ENCODE peak calls at places on chromosomes 5 and 9, in four cellular contexts. K is left ventricle myocardium inferior, Z is OCI-LY7, J is stomach. V is an unnamed sample.

GRCh38 chr9:116369706-116370105 is 216.1 kb downstream of the PAPPA start:
- DNase-seq in Z (no peak), K (no peak), J (no peak), V (no peak)

GRCh38 chr9:131394464-131395026 is 659 bp downstream of the PRRC2B start:
- DNase-seq in Z (peak; percentile 68), J (peak; percentile 48), K (peak; percentile 57), V (peak; percentile 50)

GRCh38 chr5:97071101-97071500 is 71.3 kb downstream of the LIX1 start:
- DNase-seq in K (no peak), J (no peak), Z (no peak), V (no peak)

GRCh38 chr9:114804504-114804903 is 1.3 kb downstream of the TNFSF15 start:
- DNase-seq in Z (no peak), J (peak; percentile 48), K (no peak), V (no peak)

GRCh38 chr5:103098993-103099392 is 20.9 kb downstream of the GIN1 start:
- DNase-seq in J (no peak), Z (no peak), K (no peak), V (no peak)

GRCh38 chr9:138115506-138115905 is 237.9 kb downstream of the CACNA1B start:
- DNase-seq in K (no peak), Z (no peak), J (peak; percentile 22), V (no peak)

GRCh38 chr9:20446248-20446647 is 176.1 kb downstream of the MLLT3 start:
- DNase-seq in K (no peak), Z (no peak), J (no peak), V (no peak)

GRCh38 chr9:573551-574410 is 267.7 kb upstream of the DMRT1 start:
- DNase-seq in Z (no peak), J (no peak), K (no peak), V (no peak)

GRCh38 chr9:123049589-123050222 is 16.2 kb downstream of the GPR21 start:
- DNase-seq in J (peak; percentile 36), Z (no peak), K (no peak), V (no peak)

GRCh38 chr5:137622850-137623249 is 113.0 kb downstream of the KLHL3 start:
- DNase-seq in Z (no peak), K (peak; percentile 80), J (peak; percentile 86), V (peak; percentile 92)

GRCh38 chr5:6251579-6252102 is 126.7 kb downstream of the MED10 start:
- DNase-seq in J (no peak), Z (no peak), K (no peak), V (no peak)

GRCh38 chr9:118721923-118722322 is 647.3 kb downstream of the BRINP1 start:
- DNase-seq in J (no peak), K (no peak), Z (no peak), V (no peak)

GRCh38 chr9:113875917-113876805 is at the start of gene ZNF618:
- DNase-seq in K (peak; percentile 31), J (peak; percentile 41), Z (peak; percentile 9), V (peak; percentile 43)

GRCh38 chr9:81529556-81530193 is 159.7 kb downstream of the TLE1 start:
- DNase-seq in J (peak; percentile 60), K (no peak), Z (no peak), V (no peak)

GRCh38 chr5:107295914-107296313 is 374.8 kb downstream of the EFNA5 start:
- DNase-seq in Z (no peak), K (no peak), J (no peak), V (no peak)

GRCh38 chr5:132427285-132428146 is 58.0 kb downstream of the SLC22A5 start:
- DNase-seq in K (peak; percentile 47), J (peak; percentile 66), Z (peak; percentile 76), V (peak; percentile 50)

GRCh38 chr5:114716955-114717354 is 355.1 kb downstream of the KCNN2 start:
- DNase-seq in J (no peak), Z (no peak), K (no peak), V (no peak)

GRCh38 chr5:6631441-6631840 is 1.4 kb downstream of the NSUN2 start:
- DNase-seq in K (no peak), Z (no peak), J (no peak), V (no peak)

GRCh38 chr5:17187401-17187800 is 30.0 kb upstream of the BASP1 start:
- DNase-seq in Z (no peak), K (no peak), J (no peak), V (no peak)

GRCh38 chr9:124004608-124005007 is 7.0 kb upstream of the LHX2 start:
- DNase-seq in Z (no peak), J (no peak), K (no peak), V (no peak)

GRCh38 chr9:4780651-4781050 is 12.1 kb upstream of the RCL1 start:
- DNase-seq in K (no peak), J (no peak), Z (no peak), V (no peak)

GRCh38 chr9:91978739-91979414 is 28.8 kb upstream of the ROR2 start:
- DNase-seq in Z (peak; percentile 21), K (no peak), J (peak; percentile 36), V (no peak)

GRCh38 chr9:127194881-127195713 is 69.5 kb upstream of the GARNL3 start:
- DNase-seq in K (peak; percentile 9), J (no peak), Z (no peak), V (no peak)

GRCh38 chr5:1834721-1835425 is 33.7 kb downstream of the NDUFS6 start:
- DNase-seq in Z (no peak), J (no peak), K (no peak), V (no peak)

GRCh38 chr5:9337908-9338307 is 208.0 kb downstream of the SEMA5A start:
- DNase-seq in K (no peak), J (no peak), Z (no peak), V (no peak)

GRCh38 chr9:2465921-2466460 is 155.6 kb upstream of the VLDLR start:
- DNase-seq in K (no peak), Z (no peak), J (no peak), V (no peak)

GRCh38 chr5:129459485-129460120 is 495 bp upstream of the ADAMTS19 start:
- DNase-seq in Z (no peak), J (no peak), K (peak; percentile 30), V (peak; percentile 32)

GRCh38 chr5:159912033-159912800 is 4.1 kb upstream of the ADRA1B start:
- DNase-seq in Z (no peak), K (no peak), J (no peak), V (no peak)

GRCh38 chr5:9766581-9766980 is 136.4 kb upstream of the TAS2R1 start:
- DNase-seq in Z (no peak), J (no peak), K (no peak), V (no peak)

GRCh38 chr5:177454397-177455035 is 7.9 kb downstream of the PRR7 start:
- DNase-seq in Z (peak; percentile 91), K (peak; percentile 91), J (peak; percentile 96), V (peak; percentile 96)

GRCh38 chr5:177453852-177454396 is 7.3 kb downstream of the PRR7 start:
- DNase-seq in J (no peak), K (no peak), Z (peak; percentile 68), V (no peak)

GRCh38 chr5:177456591-177456964 is 10.0 kb downstream of the PRR7 start:
- DNase-seq in K (no peak), J (no peak), Z (no peak), V (peak; percentile 50)

GRCh38 chr5:177455661-177456590 is 9.3 kb downstream of the PRR7 start:
- DNase-seq in K (peak; percentile 93), J (peak; percentile 96), Z (peak; percentile 98), V (peak; percentile 97)

GRCh38 chr5:177455036-177455660 is 8.5 kb downstream of the PRR7 start:
- DNase-seq in K (peak; percentile 80), Z (peak; percentile 94), J (peak; percentile 90), V (peak; percentile 93)
- H3K4me3 ChIP-seq in K (peak overlapping the region; percentile 75), Z (peak overlapping the region; percentile 76), J (peak overlapping the region; percentile 69), V (peak overlapping the region; percentile 38)

DNA sequence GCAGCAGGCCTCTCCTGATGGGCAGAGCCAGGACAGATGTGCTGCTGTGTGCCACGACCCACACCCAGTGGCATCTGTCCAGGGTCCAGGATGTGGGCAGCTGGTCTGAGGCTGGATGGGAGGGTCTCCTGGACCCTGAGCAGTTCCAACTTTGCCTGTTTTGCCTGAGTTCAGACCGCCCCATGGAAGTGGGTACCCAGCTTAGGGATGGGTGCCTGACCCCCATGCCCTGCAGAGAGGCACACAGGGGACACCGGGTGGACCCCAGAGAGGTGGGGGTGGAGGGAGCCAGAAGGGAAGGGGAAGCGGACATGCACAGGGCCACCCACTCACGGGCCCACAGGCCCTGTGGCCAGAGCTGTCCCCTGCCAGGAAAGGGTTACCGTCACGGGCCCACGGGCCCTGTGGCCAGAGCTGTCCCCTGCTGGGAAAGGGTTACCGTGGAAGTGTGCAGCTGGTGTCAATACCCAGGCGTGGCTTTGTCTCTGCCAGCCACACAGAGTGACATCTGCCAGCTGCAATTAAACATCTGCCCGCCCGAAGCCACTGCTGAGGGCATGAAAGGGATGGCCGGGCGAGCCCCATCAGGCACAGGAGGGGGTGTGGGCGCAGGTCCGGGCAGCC is 50.0 kb downstream of the NACC2 start:
- DNase-seq in J (peak; percentile 20), Z (no peak), K (no peak), V (no peak)
- H3K27ac ChIP-seq in J (no peak overlapping the region), Z (no peak overlapping the region), K (peak overlapping the region; percentile 33), V (no peak overlapping the region)

DNA sequence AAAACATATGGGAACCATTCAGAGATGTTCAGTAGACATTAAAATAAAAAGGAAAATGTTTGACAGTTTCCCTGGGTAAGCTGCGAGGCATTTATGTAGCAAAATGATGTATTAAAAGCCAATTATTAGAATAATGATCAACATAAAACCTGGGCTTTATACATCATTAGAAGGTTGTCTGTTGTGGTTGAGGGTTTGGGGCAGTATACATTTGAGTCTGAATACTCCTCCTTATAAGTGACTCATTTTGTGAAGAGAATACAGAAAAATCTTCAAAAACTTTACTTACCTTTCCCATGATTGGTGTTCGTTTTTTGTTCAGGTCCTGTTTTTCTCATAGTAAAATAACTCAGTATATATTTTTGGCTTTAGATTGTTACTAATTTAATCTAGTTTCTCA is 119.5 kb downstream of the ZCCHC7 start:
- DNase-seq in K (no peak), Z (no peak), J (no peak), V (no peak)
- H3K4me1 ChIP-seq in K (peaks cover 7% of the 10 kb centered on the region), Z (peaks cover 36% of the 10 kb centered on the region), J (peaks cover 13% of the 10 kb centered on the region), V (peaks cover 12% of the 10 kb centered on the region)

GRCh38 chr5:172102913-172103629 is 85.0 kb downstream of the STK10 start:
- DNase-seq in J (peak; percentile 67), Z (no peak), K (peak; percentile 63), V (no peak)
- H3K4me3 ChIP-seq in J (no peak overlapping the region), Z (no peak overlapping the region), K (no peak overlapping the region), V (no peak overlapping the region)

DNA sequence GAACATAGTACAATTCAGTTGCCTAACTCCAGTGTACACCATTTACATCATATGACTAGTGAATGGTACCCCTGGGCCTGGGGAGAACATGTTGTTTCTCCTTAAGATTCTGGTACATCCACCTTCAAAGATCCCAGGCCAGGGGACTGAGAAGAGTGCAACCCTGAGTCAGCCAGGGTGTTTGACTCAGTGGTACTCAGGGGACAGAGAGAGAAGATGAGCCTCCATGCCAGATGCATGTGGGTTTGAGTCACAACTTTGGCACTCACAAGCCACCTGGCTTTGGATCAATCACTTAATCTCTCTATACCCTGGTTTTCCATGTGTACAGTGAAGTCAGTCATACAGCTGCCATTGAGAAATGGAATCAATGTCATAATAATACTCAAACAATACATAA is 53.7 kb downstream of the MAP1B start:
- DNase-seq in K (no peak), Z (no peak), J (no peak), V (no peak)
- H3K27ac ChIP-seq in K (no peak overlapping the region), Z (no peak overlapping the region), J (no peak overlapping the region), V (no peak overlapping the region)

DNA sequence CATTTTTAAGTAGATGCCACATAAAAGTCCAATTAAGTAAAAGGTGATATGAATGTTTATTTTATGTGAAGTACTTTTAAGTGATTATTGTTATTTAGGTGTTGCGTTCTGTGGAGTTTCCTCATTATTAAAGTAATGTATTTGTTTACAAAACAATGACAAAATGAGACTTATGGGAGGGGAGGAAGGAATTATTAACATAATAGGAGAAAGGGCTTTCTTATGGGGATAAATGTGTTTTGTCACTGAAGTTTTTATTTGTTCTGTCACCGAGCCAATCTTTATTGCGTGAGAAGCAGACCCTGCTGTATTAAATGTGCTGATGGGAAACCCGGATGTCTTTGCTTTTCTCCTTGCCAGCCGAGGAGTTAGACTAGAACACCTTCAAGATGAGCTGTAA is 44.5 kb downstream of the TRIO start:
- DNase-seq in J (no peak), K (no peak), Z (no peak), V (no peak)
- H3K4me1 ChIP-seq in J (peaks cover 97% of the 10 kb centered on the region), K (peaks cover 98% of the 10 kb centered on the region), Z (no peaks in the 10 kb centered on the region), V (no peaks in the 10 kb centered on the region)

V was measured in pancreas.